ENCODE peak calls at places on chromosomes 12 and 14, in seven cellular contexts. T is stomach; O is NCI-H2171 treated with DMSO at 0.1 percent for 48 hours; H is HEK293T; K is epithelial cell of esophagus; S is stimulated activated CD4-positive, alpha-beta T cell treated with anti-CD3 and anti-CD28 coated beads, Interleukin-2, amount 100 ng/mL, for 4 hours; B is stimulated activated naive CD4-positive, alpha-beta T cell. Z is an unnamed sample.

GRCh38 chr14:33756833-33757232 is 194.0 kb downstream of the EGLN3 start:
- DNase-seq in T (no peak), O (no peak), B (no peak), S (no peak), H (no peak), K (no peak), Z (no peak)

GRCh38 chr14:92314182-92314581 is 8.8 kb upstream of the SLC24A4 start:
- DNase-seq in O (no peak), S (no peak), K (no peak), T (no peak), B (no peak), H (no peak), Z (no peak)

GRCh38 chr12:92259852-92260251 is 114.2 kb upstream of the BTG1 start:
- DNase-seq in T (no peak), K (no peak), O (no peak), B (no peak), S (no peak), H (no peak), Z (no peak)

GRCh38 chr14:58832010-58832409 is 194.2 kb downstream of the DACT1 start:
- DNase-seq in B (no peak), S (no peak), H (no peak), O (peak), T (no peak), K (peak), Z (peak)

GRCh38 chr12:54036620-54037359 is 3.9 kb downstream of the HOXC5 start:
- DNase-seq in H (no peak), S (no peak), K (peak), O (peak), T (no peak), B (no peak), Z (peak)

GRCh38 chr14:88384653-88385205 is 728 bp upstream of the SPATA7 start:
- DNase-seq in S (no peak), K (peak), O (no peak), H (no peak), B (no peak), T (no peak), Z (peak)

GRCh38 chr14:95326987-95327386 is 7.3 kb upstream of the CLMN start:
- DNase-seq in T (no peak), K (peak), H (no peak), O (no peak), S (no peak), B (no peak), Z (no peak)

GRCh38 chr14:90061849-90062794 is at the start of gene KCNK13:
- DNase-seq in B (no peak), T (no peak), O (peak), K (peak), S (no peak), H (peak), Z (peak)

GRCh38 chr14:30906752-30907658 is 32.6 kb downstream of the COCH start:
- DNase-seq in K (peak), S (no peak), T (no peak), B (no peak), H (peak), O (peak), Z (peak)

GRCh38 chr12:54977155-54977554 is 7.4 kb downstream of the TESPA1 start:
- DNase-seq in T (no peak), K (peak), B (no peak), O (no peak), H (no peak), S (no peak), Z (no peak)

GRCh38 chr14:76829650-76830421 is 3.6 kb downstream of the LRRC74A start:
- DNase-seq in B (no peak), O (no peak), T (peak), H (no peak), S (no peak), K (no peak), Z (peak)

GRCh38 chr12:117587646-117588287 is 226.3 kb upstream of the NOS1 start:
- DNase-seq in S (peak), K (peak), H (peak), B (no peak), T (peak), O (peak), Z (peak)

GRCh38 chr14:51922624-51923023 is 62.2 kb downstream of the GNG2 start:
- DNase-seq in S (no peak), T (no peak), H (no peak), B (no peak), O (no peak), K (no peak), Z (no peak)

GRCh38 chr14:85702191-85702590 is 172.2 kb downstream of the FLRT2 start:
- DNase-seq in T (no peak), H (no peak), S (no peak), K (no peak), B (no peak), O (no peak), Z (no peak)

GRCh38 chr14:92586001-92586947 is 72.7 kb downstream of the RIN3 start:
- DNase-seq in T (no peak), O (no peak), H (no peak), B (no peak), S (peak), K (peak), Z (no peak)

GRCh38 chr14:71119075-71119474 is 211.8 kb downstream of the PCNX1 start:
- DNase-seq in O (no peak), T (no peak), S (no peak), H (no peak), B (no peak), K (peak), Z (no peak)

GRCh38 chr12:106480259-106480658 is 102.5 kb upstream of the RFX4 start:
- DNase-seq in K (peak), O (no peak), S (no peak), H (no peak), B (no peak), T (no peak), Z (no peak)

GRCh38 chr14:64758711-64759554 is 54.7 kb downstream of the PLEKHG3 start:
- DNase-seq in S (no peak), B (no peak), O (peak), H (no peak), K (peak), T (peak), Z (peak)

GRCh38 chr14:51298895-51299294 is 58.8 kb downstream of the TMX1 start:
- DNase-seq in O (no peak), H (no peak), B (no peak), S (peak), K (peak), T (no peak), Z (no peak)

GRCh38 chr14:30558675-30559555 is at the start of gene G2E3:
- DNase-seq in B (peak), H (peak), S (peak), K (peak), O (peak), T (peak), Z (peak)

GRCh38 chr12:127649951-127650350 is 617.0 kb upstream of the TMEM132C start:
- DNase-seq in B (no peak), H (no peak), K (no peak), S (no peak), T (no peak), O (no peak), Z (no peak)

GRCh38 chr12:106309671-106310313 is 7.3 kb downstream of the TCP11L2 start:
- DNase-seq in T (no peak), O (no peak), K (peak), H (no peak), S (no peak), B (no peak), Z (no peak)

GRCh38 chr14:37590810-37591139 is 4.3 kb downstream of the FOXA1 start:
- DNase-seq in O (no peak), S (no peak), B (no peak), H (no peak), K (peak), T (no peak), Z (no peak)

GRCh38 chr14:68790656-68791077 is 2.2 kb downstream of the ZFP36L1 start:
- DNase-seq in B (peak), T (peak), K (no peak), H (no peak), O (no peak), S (peak), Z (no peak)

GRCh38 chr14:32033516-32033915 is 43.6 kb upstream of the ARHGAP5 start:
- DNase-seq in O (no peak), T (no peak), S (no peak), B (no peak), H (no peak), K (no peak), Z (no peak)

GRCh38 chr12:93793983-93794382 is 116.8 kb downstream of the CRADD start:
- DNase-seq in B (no peak), S (no peak), T (no peak), K (no peak), H (no peak), O (no peak), Z (no peak)

Z was measured in NCI-H69.